ENCODE peak calls at places on chromosomes 7 and 10, in nine cellular contexts. C is NCI-H345; F is PC-3; X is amniotic stem cell; H is NCI-H1417; T is effector memory CD8-positive, alpha-beta T cell; P is naive thymus-derived CD8-positive, alpha-beta T cell; O is AG09319; V is iPS-NIHi11. D is an unnamed sample.

GRCh38 chr7:18276380-18276779 is 219.2 kb upstream of the HDAC9 start:
- DNase-seq in C (no peak), F (no peak), X (no peak), H (peak), T (no peak), P (no peak), O (no peak), V (no peak), D (no peak)

GRCh38 chr10:67114945-67115344 is 189.1 kb downstream of the LRRTM3 start:
- DNase-seq in C (no peak), F (peak), X (no peak), H (no peak), T (no peak), P (no peak), O (no peak), V (no peak), D (no peak)

GRCh38 chr10:101828734-101829551 is 10.7 kb upstream of the OGA start:
- DNase-seq in C (no peak), F (no peak), X (no peak), H (no peak), T (no peak), P (no peak), O (no peak), V (no peak), D (no peak)

GRCh38 chr10:71745659-71746250 is 26.2 kb upstream of the C10orf105 start:
- DNase-seq in C (no peak), F (no peak), X (no peak), H (no peak), T (no peak), P (no peak), O (no peak), V (no peak), D (no peak)

GRCh38 chr10:90577569-90577968 is 280.3 kb downstream of the HTR7 start:
- DNase-seq in C (no peak), F (no peak), X (no peak), H (no peak), T (no peak), P (no peak), O (no peak), V (no peak), D (no peak)

GRCh38 chr10:21519981-21520436 is 5.5 kb downstream of the SKIDA1 start:
- DNase-seq in C (no peak), F (peak), X (peak), H (peak), T (no peak), P (no peak), O (no peak), V (no peak), D (no peak)

GRCh38 chr10:27741173-27742091 is 4.2 kb downstream of the MKX start:
- DNase-seq in C (no peak), F (no peak), X (no peak), H (no peak), T (no peak), P (no peak), O (no peak), V (peak), D (peak)

GRCh38 chr10:28839600-28840007 is 162.3 kb downstream of the BAMBI start:
- DNase-seq in C (peak), F (no peak), X (peak), H (no peak), T (no peak), P (no peak), O (no peak), V (no peak), D (no peak)

GRCh38 chr10:33337335-33337854 is 2.9 kb upstream of the NRP1 start:
- DNase-seq in C (no peak), F (peak), X (no peak), H (no peak), T (no peak), P (no peak), O (no peak), V (peak), D (no peak)

GRCh38 chr10:102141583-102142107 is 8.8 kb downstream of the PPRC1 start:
- DNase-seq in C (no peak), F (no peak), X (no peak), H (no peak), T (no peak), P (no peak), O (no peak), V (no peak), D (no peak)

GRCh38 chr7:3120513-3120912 is 76.8 kb upstream of the CARD11 start:
- DNase-seq in C (no peak), F (no peak), X (no peak), H (no peak), T (peak), P (peak), O (no peak), V (no peak), D (no peak)

GRCh38 chr7:20598479-20599419 is 16.7 kb upstream of the ABCB5 start:
- DNase-seq in C (peak), F (peak), X (peak), H (peak), T (no peak), P (peak), O (peak), V (peak), D (no peak)

GRCh38 chr7:100685631-100686145 is 8.4 kb downstream of the GIGYF1 start:
- DNase-seq in C (no peak), F (no peak), X (no peak), H (no peak), T (no peak), P (no peak), O (no peak), V (no peak), D (no peak)

GRCh38 chr10:127699311-127699710 is 37.7 kb upstream of the FOXI2 start:
- DNase-seq in C (no peak), F (no peak), X (no peak), H (no peak), T (no peak), P (no peak), O (no peak), V (no peak), D (no peak)

GRCh38 chr10:120732643-120733313 is 118.4 kb upstream of the WDR11 start:
- DNase-seq in C (no peak), F (peak), X (no peak), H (no peak), T (no peak), P (no peak), O (no peak), V (no peak), D (no peak)

GRCh38 chr7:22427855-22428254 is 70.9 kb upstream of the RAPGEF5 start:
- DNase-seq in C (no peak), F (no peak), X (no peak), H (no peak), T (no peak), P (no peak), O (no peak), V (no peak), D (no peak)

GRCh38 chr10:47370015-47370767 is 13.9 kb downstream of the ZNF488 start:
- DNase-seq in C (no peak), F (no peak), X (no peak), H (no peak), T (no peak), P (no peak), O (no peak), V (no peak), D (no peak)

GRCh38 chr10:29397221-29397620 is 108.4 kb downstream of the LYZL1 start:
- DNase-seq in C (no peak), F (no peak), X (no peak), H (no peak), T (no peak), P (no peak), O (no peak), V (no peak), D (no peak)

GRCh38 chr7:70615066-70615465 is 516.9 kb upstream of the GALNT17 start:
- DNase-seq in C (peak), F (no peak), X (no peak), H (no peak), T (no peak), P (no peak), O (no peak), V (no peak), D (no peak)

GRCh38 chr7:1492640-1493039 is 11.5 kb downstream of the INTS1 start:
- DNase-seq in C (no peak), F (no peak), X (no peak), H (no peak), T (no peak), P (no peak), O (no peak), V (no peak), D (no peak)

GRCh38 chr7:151117565-151117964 is 31.3 kb downstream of the AGAP3 start:
- DNase-seq in C (no peak), F (no peak), X (no peak), H (no peak), T (peak), P (peak), O (no peak), V (no peak), D (no peak)

GRCh38 chr10:131450220-131450765 is 138.8 kb upstream of the TCERG1L start:
- DNase-seq in C (no peak), F (no peak), X (no peak), H (no peak), T (no peak), P (no peak), O (no peak), V (no peak), D (no peak)

GRCh38 chr10:43225004-43225786 is 41.7 kb downstream of the RASGEF1A start:
- DNase-seq in C (no peak), F (no peak), X (no peak), H (no peak), T (no peak), P (no peak), O (no peak), V (no peak), D (no peak)

GRCh38 chr7:134174797-134175261 is 47.7 kb downstream of the LRGUK start:
- DNase-seq in C (no peak), F (peak), X (peak), H (no peak), T (no peak), P (no peak), O (peak), V (no peak), D (no peak)

GRCh38 chr7:45511721-45512422 is 62.3 kb upstream of the ADCY1 start:
- DNase-seq in C (no peak), F (peak), X (no peak), H (no peak), T (no peak), P (no peak), O (no peak), V (no peak), D (no peak)

GRCh38 chr10:18610517-18610916 is 40.9 kb downstream of the NSUN6 start:
- DNase-seq in C (peak), F (peak), X (peak), H (no peak), T (no peak), P (no peak), O (no peak), V (peak), D (no peak)

GRCh38 chr7:46710927-46711326 is 789.9 kb upstream of the IGFBP3 start:
- DNase-seq in C (no peak), F (no peak), X (no peak), H (no peak), T (no peak), P (no peak), O (no peak), V (no peak), D (no peak)